ENCODE peak calls at places on chromosomes 13 and 19, in five cellular contexts. One of them, this sample, is unnamed.

GRCh38 chr13:29125934-29126424 is 305.8 kb downstream of the MTUS2 start:
- DNase-seq in stomach: no peak
- DNase-seq in upper lobe of left lung: no peak
- DNase-seq in GM23338: no peak
- DNase-seq in sigmoid colon: no peak
- DNase-seq in this sample: no peak

GRCh38 chr19:22607653-22608430 is 26.3 kb upstream of the ZNF492 start:
- DNase-seq in sigmoid colon: no peak
- DNase-seq in stomach: no peak
- DNase-seq in upper lobe of left lung: no peak
- DNase-seq in GM23338: no peak
- DNase-seq in this sample: no peak

GRCh38 chr19:30784850-30785459 is 412.8 kb downstream of the ZNF536 start:
- DNase-seq in GM23338: peak; percentile 82
- DNase-seq in sigmoid colon: peak; percentile 76
- DNase-seq in stomach: peak; percentile 43
- DNase-seq in upper lobe of left lung: no peak
- DNase-seq in this sample: peak; percentile 50

GRCh38 chr19:27867981-27868380 is 1345.0 kb downstream of the UQCRFS1 start:
- DNase-seq in stomach: no peak
- DNase-seq in sigmoid colon: no peak
- DNase-seq in upper lobe of left lung: no peak
- DNase-seq in GM23338: no peak
- DNase-seq in this sample: no peak

GRCh38 chr13:109787135-109787954 is 962 bp upstream of the IRS2 start:
- DNase-seq in sigmoid colon: peak; percentile 78
- DNase-seq in upper lobe of left lung: peak; percentile 88
- DNase-seq in stomach: peak; percentile 47
- DNase-seq in GM23338: peak; percentile 74
- DNase-seq in this sample: no peak

GRCh38 chr13:85825454-85825853 is 26.2 kb upstream of the SLITRK6 start:
- DNase-seq in sigmoid colon: no peak
- DNase-seq in upper lobe of left lung: no peak
- DNase-seq in stomach: no peak
- DNase-seq in GM23338: no peak
- DNase-seq in this sample: no peak

GRCh38 chr13:46354143-46355087 is 32.6 kb downstream of the RUBCNL start:
- DNase-seq in GM23338: no peak
- DNase-seq in stomach: no peak
- DNase-seq in upper lobe of left lung: no peak
- DNase-seq in sigmoid colon: no peak
- DNase-seq in this sample: no peak

GRCh38 chr13:63198076-63198475 is 1782.4 kb upstream of the PCDH20 start:
- DNase-seq in GM23338: no peak
- DNase-seq in upper lobe of left lung: no peak
- DNase-seq in stomach: no peak
- DNase-seq in sigmoid colon: no peak
- DNase-seq in this sample: no peak

GRCh38 chr13:49082653-49083536 is 107.2 kb downstream of the FNDC3A start:
- DNase-seq in sigmoid colon: no peak
- DNase-seq in stomach: no peak
- DNase-seq in upper lobe of left lung: no peak
- DNase-seq in GM23338: no peak
- DNase-seq in this sample: no peak

GRCh38 chr19:49119411-49120324 is at the start of gene PPFIA3:
- DNase-seq in sigmoid colon: peak; percentile 80
- DNase-seq in stomach: peak; percentile 77
- DNase-seq in GM23338: peak; percentile 73
- DNase-seq in upper lobe of left lung: peak; percentile 94
- DNase-seq in this sample: no peak

GRCh38 chr13:26784704-26785639 is 24.4 kb upstream of the GPR12 start:
- DNase-seq in upper lobe of left lung: peak; percentile 39
- DNase-seq in GM23338: peak; percentile 53
- DNase-seq in stomach: no peak
- DNase-seq in sigmoid colon: no peak
- DNase-seq in this sample: no peak

GRCh38 chr13:97946951-97947588 is 6.4 kb upstream of the IPO5 start:
- DNase-seq in stomach: no peak
- DNase-seq in upper lobe of left lung: no peak
- DNase-seq in sigmoid colon: no peak
- DNase-seq in GM23338: no peak
- DNase-seq in this sample: no peak

GRCh38 chr19:3387645-3388589 is 21.5 kb downstream of the NFIC start:
- DNase-seq in GM23338: no peak
- DNase-seq in sigmoid colon: peak; percentile 96
- DNase-seq in stomach: peak; percentile 93
- DNase-seq in upper lobe of left lung: peak; percentile 96
- DNase-seq in this sample: no peak

GRCh38 chr13:86681223-86681622 is 882.0 kb upstream of the SLITRK6 start:
- DNase-seq in GM23338: no peak
- DNase-seq in stomach: no peak
- DNase-seq in sigmoid colon: no peak
- DNase-seq in upper lobe of left lung: no peak
- DNase-seq in this sample: no peak

GRCh38 chr13:49690133-49690989 is 925 bp downstream of the EBPL start:
- DNase-seq in upper lobe of left lung: no peak
- DNase-seq in stomach: peak; percentile 35
- DNase-seq in sigmoid colon: no peak
- DNase-seq in GM23338: no peak
- DNase-seq in this sample: peak; percentile 21

GRCh38 chr13:46124531-46124966 is 19.7 kb upstream of the CPB2 start:
- DNase-seq in stomach: no peak
- DNase-seq in GM23338: no peak
- DNase-seq in upper lobe of left lung: no peak
- DNase-seq in sigmoid colon: no peak
- DNase-seq in this sample: no peak

GRCh38 chr19:47022140-47022536 is 2.5 kb downstream of the NPAS1 start:
- DNase-seq in sigmoid colon: no peak
- DNase-seq in GM23338: no peak
- DNase-seq in stomach: no peak
- DNase-seq in upper lobe of left lung: no peak
- DNase-seq in this sample: no peak

GRCh38 chr13:66341978-66342377 is 888.2 kb downstream of the PCDH9 start:
- DNase-seq in GM23338: no peak
- DNase-seq in upper lobe of left lung: no peak
- DNase-seq in sigmoid colon: no peak
- DNase-seq in stomach: no peak
- DNase-seq in this sample: no peak

GRCh38 chr19:13748169-13748884 is 16.0 kb upstream of the MRI1 start:
- DNase-seq in sigmoid colon: no peak
- DNase-seq in upper lobe of left lung: no peak
- DNase-seq in stomach: no peak
- DNase-seq in GM23338: peak; percentile 43
- DNase-seq in this sample: no peak

GRCh38 chr13:111116830-111117229 is 1.7 kb downstream of the ARHGEF7 start:
- DNase-seq in upper lobe of left lung: no peak
- DNase-seq in stomach: no peak
- DNase-seq in GM23338: no peak
- DNase-seq in sigmoid colon: no peak
- DNase-seq in this sample: no peak

GRCh38 chr19:46297700-46298476 is 1.0 kb downstream of the HIF3A start:
- DNase-seq in stomach: peak; percentile 50
- DNase-seq in upper lobe of left lung: peak; percentile 87
- DNase-seq in sigmoid colon: peak; percentile 97
- DNase-seq in GM23338: no peak
- DNase-seq in this sample: no peak

GRCh38 chr13:26539738-26540292 is 17.7 kb upstream of the WASF3 start:
- DNase-seq in stomach: no peak
- DNase-seq in GM23338: no peak
- DNase-seq in sigmoid colon: no peak
- DNase-seq in upper lobe of left lung: no peak
- DNase-seq in this sample: no peak

GRCh38 chr19:17205237-17206140 is 9.7 kb upstream of the USE1 start:
- DNase-seq in sigmoid colon: peak; percentile 78
- DNase-seq in upper lobe of left lung: no peak
- DNase-seq in stomach: peak; percentile 84
- DNase-seq in GM23338: peak; percentile 90
- DNase-seq in this sample: peak; percentile 67

GRCh38 chr19:16394111-16394510 is 69.5 kb downstream of the KLF2 start:
- DNase-seq in sigmoid colon: no peak
- DNase-seq in stomach: no peak
- DNase-seq in upper lobe of left lung: no peak
- DNase-seq in GM23338: no peak
- DNase-seq in this sample: no peak

GRCh38 chr13:110250258-110250891 is 56.6 kb downstream of the COL4A1 start:
- DNase-seq in stomach: no peak
- DNase-seq in GM23338: no peak
- DNase-seq in sigmoid colon: peak; percentile 84
- DNase-seq in upper lobe of left lung: peak; percentile 39
- DNase-seq in this sample: no peak

GRCh38 chr19:54178581-54179261 is 5.8 kb upstream of the TMC4 start:
- DNase-seq in stomach: peak; percentile 51
- DNase-seq in upper lobe of left lung: no peak
- DNase-seq in GM23338: peak; percentile 91
- DNase-seq in sigmoid colon: no peak
- DNase-seq in this sample: no peak
- TF ChIP-seq POLR2AphosphoS5 in stomach: no peak
- TF ChIP-seq POLR2AphosphoS5 in upper lobe of left lung: no peak
- TF ChIP-seq POLR2AphosphoS5 in GM23338: peak; percentile 75
- TF ChIP-seq POLR2AphosphoS5 in sigmoid colon: no peak
- TF ChIP-seq POLR2AphosphoS5 in this sample: no peak

GRCh38 chr19:55646889-55647731 is 902 bp upstream of the CCDC106 start:
- DNase-seq in sigmoid colon: no peak
- DNase-seq in GM23338: no peak
- DNase-seq in stomach: no peak
- DNase-seq in upper lobe of left lung: no peak
- DNase-seq in this sample: no peak

GRCh38 chr19:55644191-55644833 is 863 bp downstream of the ZNF581 start:
- DNase-seq in upper lobe of left lung: no peak
- DNase-seq in GM23338: no peak
- DNase-seq in sigmoid colon: no peak
- DNase-seq in stomach: no peak
- DNase-seq in this sample: no peak

GRCh38 chr19:55644842-55645511 is 1.5 kb downstream of the ZNF581 start:
- DNase-seq in sigmoid colon: no peak
- DNase-seq in GM23338: no peak
- DNase-seq in upper lobe of left lung: peak; percentile 83
- DNase-seq in stomach: no peak
- DNase-seq in this sample: no peak

GRCh38 chr19:55643733-55644116 is 276 bp downstream of the ZNF581 start:
- DNase-seq in sigmoid colon: no peak
- DNase-seq in GM23338: no peak
- DNase-seq in stomach: no peak
- DNase-seq in upper lobe of left lung: no peak
- DNase-seq in this sample: no peak

GRCh38 chr19:55645512-55645881 is 2.0 kb downstream of the ZNF581 start:
- DNase-seq in sigmoid colon: no peak
- DNase-seq in stomach: no peak
- DNase-seq in GM23338: no peak
- DNase-seq in upper lobe of left lung: no peak
- DNase-seq in this sample: no peak
- TF ChIP-seq POLR2AphosphoS5 in sigmoid colon: no peak
- TF ChIP-seq POLR2AphosphoS5 in stomach: no peak
- TF ChIP-seq POLR2AphosphoS5 in GM23338: no peak
- TF ChIP-seq POLR2AphosphoS5 in upper lobe of left lung: no peak
- TF ChIP-seq POLR2AphosphoS5 in this sample: no peak

GRCh38 chr19:42270346-42271044 is 1.4 kb downstream of the CIC start:
- DNase-seq in GM23338: no peak
- DNase-seq in sigmoid colon: peak; percentile 92
- DNase-seq in stomach: peak; percentile 63
- DNase-seq in upper lobe of left lung: peak; percentile 79
- DNase-seq in this sample: no peak
- TF ChIP-seq POLR2AphosphoS5 in GM23338: no peak
- TF ChIP-seq POLR2AphosphoS5 in sigmoid colon: peak; percentile 58
- TF ChIP-seq POLR2AphosphoS5 in stomach: peak; percentile 35
- TF ChIP-seq POLR2AphosphoS5 in upper lobe of left lung: peak; percentile 38
- TF ChIP-seq POLR2AphosphoS5 in this sample: no peak

GRCh38 chr13:74586839-74587238 is 452.6 kb upstream of the KLF12 start:
- DNase-seq in upper lobe of left lung: no peak
- DNase-seq in stomach: no peak
- DNase-seq in GM23338: no peak
- DNase-seq in sigmoid colon: no peak
- DNase-seq in this sample: no peak
- TF ChIP-seq POLR2AphosphoS5 in upper lobe of left lung: no peak
- TF ChIP-seq POLR2AphosphoS5 in stomach: no peak
- TF ChIP-seq POLR2AphosphoS5 in GM23338: no peak
- TF ChIP-seq POLR2AphosphoS5 in sigmoid colon: no peak
- TF ChIP-seq POLR2AphosphoS5 in this sample: no peak

GRCh38 chr13:43232866-43233265 is 209.5 kb downstream of the DNAJC15 start:
- DNase-seq in GM23338: no peak
- DNase-seq in stomach: no peak
- DNase-seq in sigmoid colon: no peak
- DNase-seq in upper lobe of left lung: no peak
- DNase-seq in this sample: no peak
- TF ChIP-seq POLR2AphosphoS5 in GM23338: no peak
- TF ChIP-seq POLR2AphosphoS5 in stomach: no peak
- TF ChIP-seq POLR2AphosphoS5 in sigmoid colon: no peak
- TF ChIP-seq POLR2AphosphoS5 in upper lobe of left lung: no peak
- TF ChIP-seq POLR2AphosphoS5 in this sample: no peak

GRCh38 chr13:113623491-113624234 is 34.3 kb downstream of the ATP4B start:
- DNase-seq in upper lobe of left lung: peak; percentile 83
- DNase-seq in sigmoid colon: peak; percentile 50
- DNase-seq in stomach: no peak
- DNase-seq in GM23338: no peak
- DNase-seq in this sample: no peak

GRCh38 chr13:113618455-113618854 is 33.9 kb downstream of the TFDP1 start:
- DNase-seq in upper lobe of left lung: peak; percentile 64
- DNase-seq in sigmoid colon: no peak
- DNase-seq in GM23338: no peak
- DNase-seq in stomach: no peak
- DNase-seq in this sample: no peak

GRCh38 chr13:113622791-113623490 is 35.1 kb downstream of the ATP4B start:
- DNase-seq in sigmoid colon: peak; percentile 35
- DNase-seq in upper lobe of left lung: peak; percentile 76
- DNase-seq in stomach: no peak
- DNase-seq in GM23338: no peak
- DNase-seq in this sample: no peak

GRCh38 chr13:113620036-113620435 is 35.5 kb downstream of the TFDP1 start:
- DNase-seq in stomach: no peak
- DNase-seq in GM23338: no peak
- DNase-seq in sigmoid colon: peak; percentile 51
- DNase-seq in upper lobe of left lung: peak; percentile 54
- DNase-seq in this sample: no peak

DNA sequence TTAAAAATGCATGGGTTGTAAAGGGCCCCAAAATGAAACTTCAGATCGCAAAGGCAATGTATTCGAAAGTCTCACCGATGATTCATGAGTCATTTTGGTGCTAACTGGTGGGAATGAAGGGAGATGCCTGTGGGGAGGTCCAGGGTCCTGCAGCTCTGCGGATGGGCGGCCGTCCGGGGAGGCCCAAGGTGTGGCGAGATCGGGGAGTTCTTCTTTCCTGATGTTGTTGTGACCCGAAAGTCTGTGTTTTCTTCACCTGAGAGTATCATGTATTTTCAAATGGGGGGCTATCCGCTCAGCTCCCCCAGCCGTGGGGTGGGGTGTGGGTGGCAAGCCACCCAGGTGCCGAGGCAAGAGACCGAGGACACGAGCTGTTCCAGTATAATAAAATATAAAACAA is 36.5 kb downstream of the TFDP1 start:
- DNase-seq in stomach: no peak
- DNase-seq in sigmoid colon: peak; percentile 41
- DNase-seq in GM23338: no peak
- DNase-seq in upper lobe of left lung: peak; percentile 79
- DNase-seq in this sample: no peak
- TF ChIP-seq POLR2AphosphoS5 in stomach: no peak
- TF ChIP-seq POLR2AphosphoS5 in sigmoid colon: no peak
- TF ChIP-seq POLR2AphosphoS5 in GM23338: no peak
- TF ChIP-seq POLR2AphosphoS5 in upper lobe of left lung: no peak
- TF ChIP-seq POLR2AphosphoS5 in this sample: no peak

GRCh38 chr13:32824671-32825070 is 191.6 kb upstream of the KL start:
- DNase-seq in sigmoid colon: peak; percentile 72
- DNase-seq in GM23338: peak; percentile 70
- DNase-seq in upper lobe of left lung: no peak
- DNase-seq in stomach: no peak
- DNase-seq in this sample: no peak
- TF ChIP-seq POLR2AphosphoS5 in sigmoid colon: peak; percentile 78
- TF ChIP-seq POLR2AphosphoS5 in GM23338: no peak
- TF ChIP-seq POLR2AphosphoS5 in upper lobe of left lung: no peak
- TF ChIP-seq POLR2AphosphoS5 in stomach: no peak
- TF ChIP-seq POLR2AphosphoS5 in this sample: no peak